ENCODE peak calls at places on chromosomes 1 and 21, in eight cellular contexts. L is mammary epithelial cell; H is progenitor cell of endocrine pancreas; U is osteocyte; N is mucosa of descending colon; T is uterus; V is IMR-90; B is activated CD8-positive, alpha-beta T cell treated with anti-CD3 and anti-CD28 coated beads for 36 hours. C is an unnamed sample.
A peak's percentile ranks its signal among the peaks of the same experiment; 100 is the strongest.

GRCh38 chr1:150093805-150094204 is 26.2 kb downstream of the VPS45 start:
- DNase-seq in L (no peak), H (no peak), U (no peak), N (no peak), T (no peak), V (no peak), B (no peak), C (no peak)

GRCh38 chr21:43369596-43370090 is 57.3 kb downstream of the SIK1 start:
- DNase-seq in L (no peak), H (no peak), U (no peak), N (no peak), T (no peak), V (no peak), B (no peak), C (no peak)

GRCh38 chr1:119372493-119373086 is 4.0 kb downstream of the HAO2 start:
- DNase-seq in L (peak; percentile 57), H (peak; percentile 23), U (no peak), N (no peak), T (no peak), V (no peak), B (peak; percentile 10), C (no peak)

GRCh38 chr1:38651669-38652068 is 207.9 kb downstream of the RRAGC start:
- DNase-seq in L (peak; percentile 3), H (no peak), U (no peak), N (no peak), T (no peak), V (no peak), B (no peak), C (no peak)

GRCh38 chr1:224182057-224182865 is 779 bp upstream of the DEGS1 start:
- DNase-seq in L (peak; percentile 51), H (no peak), U (no peak), N (peak; percentile 57), T (no peak), V (no peak), B (peak; percentile 73), C (no peak)

GRCh38 chr21:25501996-25502665 is 105.2 kb downstream of the MRPL39 start:
- DNase-seq in L (peak; percentile 3), H (no peak), U (no peak), N (no peak), T (no peak), V (no peak), B (peak; percentile 79), C (no peak)

GRCh38 chr1:159832309-159832708 is 5.6 kb downstream of the SLAMF8 start:
- DNase-seq in L (no peak), H (no peak), U (no peak), N (no peak), T (no peak), V (no peak), B (no peak), C (no peak)

GRCh38 chr1:9069324-9070100 is at the start of gene SLC2A5:
- DNase-seq in L (no peak), H (no peak), U (no peak), N (no peak), T (peak; percentile 55), V (no peak), B (no peak), C (no peak)

GRCh38 chr1:23403038-23403336 is 21.6 kb downstream of the TCEA3 start:
- DNase-seq in L (peak; percentile 72), H (no peak), U (peak; percentile 87), N (no peak), T (peak; percentile 34), V (peak; percentile 86), B (no peak), C (no peak)

GRCh38 chr1:169877800-169878491 is 15.8 kb downstream of the SCYL3 start:
- DNase-seq in L (no peak), H (no peak), U (no peak), N (no peak), T (no peak), V (peak; percentile 81), B (no peak), C (no peak)

GRCh38 chr1:85448358-85448757 is 16.6 kb downstream of the DDAH1 start:
- DNase-seq in L (no peak), H (no peak), U (no peak), N (no peak), T (no peak), V (peak; percentile 66), B (no peak), C (no peak)

GRCh38 chr1:220726634-220727033 is 21.5 kb upstream of the MTARC2 start:
- DNase-seq in L (no peak), H (no peak), U (no peak), N (no peak), T (no peak), V (no peak), B (no peak), C (no peak)
- TF ChIP-seq CTCF in L (no peak), H (peak; percentile 26), U (peak; percentile 8), N (no peak), T (no peak), V (peak; percentile 3), B (peak; percentile 40), C (peak; percentile 52)

GRCh38 chr1:156432109-156433018 is 63.4 kb downstream of the RHBG start:
- DNase-seq in L (no peak), H (no peak), U (no peak), N (no peak), T (no peak), V (no peak), B (no peak), C (no peak)

GRCh38 chr1:156430809-156431208 is 61.8 kb downstream of the RHBG start:
- DNase-seq in L (no peak), H (no peak), U (no peak), N (no peak), T (no peak), V (no peak), B (no peak), C (no peak)

GRCh38 chr1:156430305-156430704 is 61.3 kb downstream of the RHBG start:
- DNase-seq in L (no peak), H (no peak), U (no peak), N (no peak), T (no peak), V (no peak), B (no peak), C (no peak)

GRCh38 chr1:156433032-156433431 is 64.0 kb downstream of the RHBG start:
- DNase-seq in L (no peak), H (no peak), U (no peak), N (no peak), T (no peak), V (no peak), B (no peak), C (no peak)

GRCh38 chr1:156431366-156432108 is 62.5 kb downstream of the RHBG start:
- DNase-seq in L (no peak), H (no peak), U (no peak), N (no peak), T (no peak), V (no peak), B (no peak), C (no peak)
- TF ChIP-seq CTCF in L (no peak), H (no peak), U (no peak), N (no peak), T (no peak), V (no peak), B (no peak), C (no peak)

DNA sequence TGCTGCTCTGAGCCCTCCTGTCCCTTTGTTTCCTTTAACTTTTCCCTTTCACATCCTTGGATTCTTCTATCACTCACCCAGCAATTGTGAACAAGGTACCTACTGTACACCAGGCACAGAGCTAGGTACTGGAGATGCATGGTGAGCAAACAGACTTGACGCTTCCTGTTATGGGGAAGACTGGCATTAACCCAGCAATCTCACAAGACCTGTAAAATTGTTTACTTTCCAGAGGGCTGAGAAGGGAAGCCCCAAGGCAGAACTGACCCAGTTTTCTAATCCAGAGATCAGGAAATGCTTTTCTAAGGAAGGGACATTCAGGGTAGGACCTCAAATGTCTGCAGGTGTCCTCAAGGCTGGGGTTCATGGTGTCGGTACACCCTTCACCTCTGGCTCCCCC is 171.6 kb upstream of the KAZN start:
- DNase-seq in L (no peak), H (no peak), U (no peak), N (no peak), T (no peak), V (no peak), B (no peak), C (no peak)
- TF ChIP-seq CTCF in L (no peak), H (no peak), U (no peak), N (no peak), T (no peak), V (no peak), B (no peak), C (no peak)

GRCh38 chr1:34549199-34549598 is 205.6 kb upstream of the GJB5 start:
- DNase-seq in L (peak; percentile 18), H (peak; percentile 27), U (no peak), N (no peak), T (no peak), V (no peak), B (peak; percentile 24), C (no peak)

GRCh38 chr1:34547043-34547674 is 207.7 kb upstream of the GJB5 start:
- DNase-seq in L (peak; percentile 16), H (no peak), U (no peak), N (no peak), T (no peak), V (no peak), B (no peak), C (no peak)
- TF ChIP-seq CTCF in L (peak; percentile 42), H (peak; percentile 61), U (no peak), N (no peak), T (no peak), V (no peak), B (no peak), C (peak; percentile 61)

GRCh38 chr1:20775700-20776099 is 11.4 kb downstream of the HP1BP3 start:
- DNase-seq in L (no peak), H (no peak), U (no peak), N (no peak), T (no peak), V (no peak), B (no peak), C (no peak)
- TF ChIP-seq CTCF in L (no peak), H (no peak), U (no peak), N (no peak), T (no peak), V (no peak), B (no peak), C (no peak)

GRCh38 chr1:211535338-211535737 is 43.4 kb upstream of the RD3 start:
- DNase-seq in L (no peak), H (no peak), U (no peak), N (no peak), T (no peak), V (no peak), B (no peak), C (no peak)
- TF ChIP-seq CTCF in L (no peak), H (no peak), U (no peak), N (no peak), T (no peak), V (no peak), B (no peak), C (no peak)